ENCODE peak calls at places on chromosomes 4 and X, in four cellular contexts. H is GM12878, F is H1, J is HepG2. O is an unnamed sample.

GRCh38 chrX:132652871-132653270 is 164.0 kb upstream of the MBNL3 start:
- DNase-seq in F (no peak), H (no peak), J (no peak), O (no peak)

GRCh38 chrX:84153538-84153937 is 34.5 kb downstream of the RPS6KA6 start:
- DNase-seq in H (no peak), J (no peak), F (no peak), O (no peak)

GRCh38 chrX:9765737-9766098 is at the start of gene GPR143:
- DNase-seq in F (peak), J (no peak), H (no peak), O (no peak)

GRCh38 chrX:97315939-97316338 is 432.2 kb downstream of the RPA4 start:
- DNase-seq in H (no peak), F (no peak), J (no peak), O (no peak)

GRCh38 chr4:109977854-109978501 is 65.3 kb downstream of the EGF start:
- DNase-seq in H (no peak), F (no peak), J (peak), O (no peak)

GRCh38 chr4:177008836-177009501 is 216.2 kb upstream of the VEGFC start:
- DNase-seq in F (no peak), H (no peak), J (no peak), O (no peak)

GRCh38 chr4:8052160-8052691 is 106.4 kb downstream of the ABLIM2 start:
- DNase-seq in J (no peak), H (no peak), F (no peak), O (no peak)

GRCh38 chr4:165502919-165503907 is 124.4 kb downstream of the CPE start:
- DNase-seq in J (peak), F (no peak), H (no peak), O (no peak)

DNA sequence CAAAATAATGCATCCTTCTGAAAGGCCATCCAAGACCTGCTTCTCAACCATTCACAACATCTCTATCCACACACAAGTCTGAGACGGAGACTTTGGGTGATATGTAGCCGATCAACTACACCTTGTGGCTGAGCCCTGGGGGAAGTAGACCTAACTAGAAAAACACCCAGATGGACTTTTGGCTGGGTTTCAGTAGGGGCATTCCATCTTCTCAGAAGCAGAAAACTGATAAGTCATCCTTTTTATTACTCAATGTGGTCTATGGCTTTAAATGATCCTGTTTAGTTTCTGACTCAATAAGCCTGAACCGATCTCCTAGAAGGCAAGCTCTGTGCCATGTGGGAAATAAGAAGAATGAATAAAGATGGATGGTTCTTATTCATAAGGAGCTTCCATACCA is 82.5 kb upstream of the AFF2 start:
- DNase-seq in F (no peak), H (no peak), J (no peak), O (no peak)
- TF ChIP-seq SUZ12 in F (no peak), H (no peak), J (no peak), O (no peak)

GRCh38 chrX:42028113-42028512 is 104.8 kb upstream of the CASK start:
- DNase-seq in J (peak), F (no peak), H (no peak), O (no peak)

GRCh38 chrX:42023122-42023521 is 99.8 kb upstream of the CASK start:
- DNase-seq in H (no peak), J (no peak), F (no peak), O (no peak)

GRCh38 chrX:42022158-42022557 is 98.8 kb upstream of the CASK start:
- DNase-seq in J (no peak), F (no peak), H (no peak), O (no peak)

GRCh38 chrX:42025861-42026260 is 102.5 kb upstream of the CASK start:
- DNase-seq in J (no peak), F (no peak), H (no peak), O (no peak)

GRCh38 chrX:42027367-42028025 is 104.1 kb upstream of the CASK start:
- DNase-seq in J (peak), F (no peak), H (peak), O (no peak)
- H3K4me3 ChIP-seq in J (peak), F (no peak), H (no peak), O (no peak)

GRCh38 chrX:46587753-46588171 is 14.2 kb downstream of the CHST7 start:
- DNase-seq in J (no peak), F (no peak), H (no peak), O (no peak)
- H3K9ac ChIP-seq in J (no peak), F (no peak), H (no peak), O (no peak)

GRCh38 chr4:118814054-118814453 is 21.9 kb downstream of the SEC24D start:
- DNase-seq in H (no peak), F (no peak), J (no peak), O (no peak)
- TF ChIP-seq SUZ12 in H (no peak), F (no peak), J (no peak), O (no peak)

GRCh38 chr4:77153016-77153415 is 4.0 kb upstream of the CCNG2 start:
- DNase-seq in H (no peak), J (no peak), F (no peak), O (no peak)
- H3K4me3 ChIP-seq in H (no peak), J (no peak), F (no peak), O (no peak)

GRCh38 chr4:47837582-47838294 is at the start of gene CORIN:
- DNase-seq in J (no peak), F (no peak), H (no peak), O (no peak)
- H3K9ac ChIP-seq in J (peak), F (no peak), H (peak), O (peak)

GRCh38 chr4:120079839-120080520 is 13.3 kb upstream of the MAD2L1 start:
- DNase-seq in F (no peak), J (no peak), H (no peak), O (no peak)
- TF ChIP-seq SUZ12 in F (no peak), J (no peak), H (no peak), O (no peak)

O was measured in NT2/D1.